ENCODE peak calls at places on chromosomes 5 and 9, in ten cellular contexts. One of them, this sample, is unnamed.

GRCh38 chr5:7392401-7393024 is 3.4 kb upstream of the ADCY2 start:
- DNase-seq in NCI-H69: peak
- DNase-seq in GM13976: no peak
- DNase-seq in naive thymus-derived CD4-positive, alpha-beta T cell: no peak
- DNase-seq in T-cell: no peak
- DNase-seq in stimulated activated CD4-positive, alpha-beta T cell treated with anti-CD3 and anti-CD28 coated beads, Interleukin-15, amount 100 ng/mL, for 1 hour: no peak
- DNase-seq in activated CD4-positive, alpha-beta T cell treated with anti-CD3 and anti-CD28 coated beads, Interleukin-2, amount 10 ng/mL, durations not matched to agents 7 days and 5 days: no peak
- DNase-seq in mesothelial cell of epicardium: no peak
- DNase-seq in NCI-H524 treated with DMSO at 0.1 percent for 48 hours: peak
- DNase-seq in CD8-positive, alpha-beta memory T cell: no peak
- DNase-seq in this sample: no peak

GRCh38 chr5:1376921-1377320 is 32.0 kb upstream of the CLPTM1L start:
- DNase-seq in stimulated activated CD4-positive, alpha-beta T cell treated with anti-CD3 and anti-CD28 coated beads, Interleukin-15, amount 100 ng/mL, for 1 hour: no peak
- DNase-seq in activated CD4-positive, alpha-beta T cell treated with anti-CD3 and anti-CD28 coated beads, Interleukin-2, amount 10 ng/mL, durations not matched to agents 7 days and 5 days: no peak
- DNase-seq in GM13976: no peak
- DNase-seq in naive thymus-derived CD4-positive, alpha-beta T cell: no peak
- DNase-seq in NCI-H524 treated with DMSO at 0.1 percent for 48 hours: no peak
- DNase-seq in mesothelial cell of epicardium: no peak
- DNase-seq in NCI-H69: no peak
- DNase-seq in T-cell: no peak
- DNase-seq in CD8-positive, alpha-beta memory T cell: no peak
- DNase-seq in this sample: no peak

GRCh38 chr5:135973323-135974018 is 18.7 kb upstream of the LECT2 start:
- DNase-seq in stimulated activated CD4-positive, alpha-beta T cell treated with anti-CD3 and anti-CD28 coated beads, Interleukin-15, amount 100 ng/mL, for 1 hour: no peak
- DNase-seq in CD8-positive, alpha-beta memory T cell: no peak
- DNase-seq in naive thymus-derived CD4-positive, alpha-beta T cell: no peak
- DNase-seq in T-cell: no peak
- DNase-seq in mesothelial cell of epicardium: no peak
- DNase-seq in NCI-H524 treated with DMSO at 0.1 percent for 48 hours: no peak
- DNase-seq in NCI-H69: no peak
- DNase-seq in activated CD4-positive, alpha-beta T cell treated with anti-CD3 and anti-CD28 coated beads, Interleukin-2, amount 10 ng/mL, durations not matched to agents 7 days and 5 days: no peak
- DNase-seq in GM13976: no peak
- DNase-seq in this sample: no peak

GRCh38 chr9:20701058-20701457 is 17.0 kb downstream of the FOCAD start:
- DNase-seq in T-cell: no peak
- DNase-seq in NCI-H524 treated with DMSO at 0.1 percent for 48 hours: peak
- DNase-seq in naive thymus-derived CD4-positive, alpha-beta T cell: no peak
- DNase-seq in activated CD4-positive, alpha-beta T cell treated with anti-CD3 and anti-CD28 coated beads, Interleukin-2, amount 10 ng/mL, durations not matched to agents 7 days and 5 days: no peak
- DNase-seq in GM13976: no peak
- DNase-seq in stimulated activated CD4-positive, alpha-beta T cell treated with anti-CD3 and anti-CD28 coated beads, Interleukin-15, amount 100 ng/mL, for 1 hour: no peak
- DNase-seq in mesothelial cell of epicardium: no peak
- DNase-seq in NCI-H69: peak
- DNase-seq in CD8-positive, alpha-beta memory T cell: no peak
- DNase-seq in this sample: no peak

GRCh38 chr5:135364416-135365262 is 34.4 kb downstream of the MACROH2A1 start:
- DNase-seq in T-cell: no peak
- DNase-seq in activated CD4-positive, alpha-beta T cell treated with anti-CD3 and anti-CD28 coated beads, Interleukin-2, amount 10 ng/mL, durations not matched to agents 7 days and 5 days: no peak
- DNase-seq in NCI-H69: peak
- DNase-seq in GM13976: no peak
- DNase-seq in CD8-positive, alpha-beta memory T cell: no peak
- DNase-seq in NCI-H524 treated with DMSO at 0.1 percent for 48 hours: no peak
- DNase-seq in stimulated activated CD4-positive, alpha-beta T cell treated with anti-CD3 and anti-CD28 coated beads, Interleukin-15, amount 100 ng/mL, for 1 hour: no peak
- DNase-seq in mesothelial cell of epicardium: no peak
- DNase-seq in naive thymus-derived CD4-positive, alpha-beta T cell: no peak
- DNase-seq in this sample: no peak

GRCh38 chr9:119184265-119184936 is 184.8 kb downstream of the BRINP1 start:
- DNase-seq in NCI-H524 treated with DMSO at 0.1 percent for 48 hours: no peak
- DNase-seq in naive thymus-derived CD4-positive, alpha-beta T cell: no peak
- DNase-seq in T-cell: no peak
- DNase-seq in mesothelial cell of epicardium: no peak
- DNase-seq in NCI-H69: no peak
- DNase-seq in CD8-positive, alpha-beta memory T cell: no peak
- DNase-seq in stimulated activated CD4-positive, alpha-beta T cell treated with anti-CD3 and anti-CD28 coated beads, Interleukin-15, amount 100 ng/mL, for 1 hour: no peak
- DNase-seq in activated CD4-positive, alpha-beta T cell treated with anti-CD3 and anti-CD28 coated beads, Interleukin-2, amount 10 ng/mL, durations not matched to agents 7 days and 5 days: no peak
- DNase-seq in GM13976: no peak
- DNase-seq in this sample: no peak

GRCh38 chr5:135154197-135154596 is 120.2 kb upstream of the PITX1 start:
- DNase-seq in activated CD4-positive, alpha-beta T cell treated with anti-CD3 and anti-CD28 coated beads, Interleukin-2, amount 10 ng/mL, durations not matched to agents 7 days and 5 days: no peak
- DNase-seq in mesothelial cell of epicardium: no peak
- DNase-seq in GM13976: no peak
- DNase-seq in NCI-H524 treated with DMSO at 0.1 percent for 48 hours: no peak
- DNase-seq in CD8-positive, alpha-beta memory T cell: no peak
- DNase-seq in NCI-H69: no peak
- DNase-seq in stimulated activated CD4-positive, alpha-beta T cell treated with anti-CD3 and anti-CD28 coated beads, Interleukin-15, amount 100 ng/mL, for 1 hour: no peak
- DNase-seq in T-cell: no peak
- DNase-seq in naive thymus-derived CD4-positive, alpha-beta T cell: no peak
- DNase-seq in this sample: no peak

GRCh38 chr5:97762483-97762882 is 579.4 kb upstream of the RIOK2 start:
- DNase-seq in naive thymus-derived CD4-positive, alpha-beta T cell: no peak
- DNase-seq in GM13976: no peak
- DNase-seq in NCI-H69: no peak
- DNase-seq in mesothelial cell of epicardium: no peak
- DNase-seq in stimulated activated CD4-positive, alpha-beta T cell treated with anti-CD3 and anti-CD28 coated beads, Interleukin-15, amount 100 ng/mL, for 1 hour: no peak
- DNase-seq in CD8-positive, alpha-beta memory T cell: no peak
- DNase-seq in NCI-H524 treated with DMSO at 0.1 percent for 48 hours: no peak
- DNase-seq in T-cell: no peak
- DNase-seq in activated CD4-positive, alpha-beta T cell treated with anti-CD3 and anti-CD28 coated beads, Interleukin-2, amount 10 ng/mL, durations not matched to agents 7 days and 5 days: no peak
- DNase-seq in this sample: no peak

GRCh38 chr9:120402741-120403542 is 177.0 kb downstream of the CDK5RAP2 start:
- DNase-seq in CD8-positive, alpha-beta memory T cell: no peak
- DNase-seq in NCI-H524 treated with DMSO at 0.1 percent for 48 hours: no peak
- DNase-seq in activated CD4-positive, alpha-beta T cell treated with anti-CD3 and anti-CD28 coated beads, Interleukin-2, amount 10 ng/mL, durations not matched to agents 7 days and 5 days: no peak
- DNase-seq in T-cell: no peak
- DNase-seq in naive thymus-derived CD4-positive, alpha-beta T cell: no peak
- DNase-seq in NCI-H69: no peak
- DNase-seq in stimulated activated CD4-positive, alpha-beta T cell treated with anti-CD3 and anti-CD28 coated beads, Interleukin-15, amount 100 ng/mL, for 1 hour: no peak
- DNase-seq in GM13976: no peak
- DNase-seq in mesothelial cell of epicardium: no peak
- DNase-seq in this sample: peak

GRCh38 chr9:26687421-26687820 is 205.2 kb downstream of the CAAP1 start:
- DNase-seq in NCI-H69: peak
- DNase-seq in activated CD4-positive, alpha-beta T cell treated with anti-CD3 and anti-CD28 coated beads, Interleukin-2, amount 10 ng/mL, durations not matched to agents 7 days and 5 days: no peak
- DNase-seq in NCI-H524 treated with DMSO at 0.1 percent for 48 hours: no peak
- DNase-seq in stimulated activated CD4-positive, alpha-beta T cell treated with anti-CD3 and anti-CD28 coated beads, Interleukin-15, amount 100 ng/mL, for 1 hour: no peak
- DNase-seq in mesothelial cell of epicardium: no peak
- DNase-seq in CD8-positive, alpha-beta memory T cell: no peak
- DNase-seq in naive thymus-derived CD4-positive, alpha-beta T cell: no peak
- DNase-seq in GM13976: no peak
- DNase-seq in T-cell: no peak
- DNase-seq in this sample: no peak

GRCh38 chr5:42991477-42992034 is 48.6 kb downstream of the ANXA2R start:
- DNase-seq in GM13976: peak
- DNase-seq in activated CD4-positive, alpha-beta T cell treated with anti-CD3 and anti-CD28 coated beads, Interleukin-2, amount 10 ng/mL, durations not matched to agents 7 days and 5 days: no peak
- DNase-seq in NCI-H69: no peak
- DNase-seq in stimulated activated CD4-positive, alpha-beta T cell treated with anti-CD3 and anti-CD28 coated beads, Interleukin-15, amount 100 ng/mL, for 1 hour: no peak
- DNase-seq in naive thymus-derived CD4-positive, alpha-beta T cell: peak
- DNase-seq in T-cell: no peak
- DNase-seq in mesothelial cell of epicardium: no peak
- DNase-seq in NCI-H524 treated with DMSO at 0.1 percent for 48 hours: no peak
- DNase-seq in CD8-positive, alpha-beta memory T cell: peak
- DNase-seq in this sample: no peak

GRCh38 chr9:129414377-129415021 is 206.4 kb downstream of the C9orf50 start:
- DNase-seq in CD8-positive, alpha-beta memory T cell: peak
- DNase-seq in NCI-H69: peak
- DNase-seq in naive thymus-derived CD4-positive, alpha-beta T cell: no peak
- DNase-seq in mesothelial cell of epicardium: no peak
- DNase-seq in T-cell: peak
- DNase-seq in NCI-H524 treated with DMSO at 0.1 percent for 48 hours: no peak
- DNase-seq in activated CD4-positive, alpha-beta T cell treated with anti-CD3 and anti-CD28 coated beads, Interleukin-2, amount 10 ng/mL, durations not matched to agents 7 days and 5 days: peak
- DNase-seq in stimulated activated CD4-positive, alpha-beta T cell treated with anti-CD3 and anti-CD28 coated beads, Interleukin-15, amount 100 ng/mL, for 1 hour: no peak
- DNase-seq in GM13976: no peak
- DNase-seq in this sample: peak

GRCh38 chr5:158910782-158911692 is 188.7 kb downstream of the EBF1 start:
- DNase-seq in activated CD4-positive, alpha-beta T cell treated with anti-CD3 and anti-CD28 coated beads, Interleukin-2, amount 10 ng/mL, durations not matched to agents 7 days and 5 days: no peak
- DNase-seq in stimulated activated CD4-positive, alpha-beta T cell treated with anti-CD3 and anti-CD28 coated beads, Interleukin-15, amount 100 ng/mL, for 1 hour: no peak
- DNase-seq in mesothelial cell of epicardium: no peak
- DNase-seq in naive thymus-derived CD4-positive, alpha-beta T cell: no peak
- DNase-seq in GM13976: no peak
- DNase-seq in T-cell: no peak
- DNase-seq in NCI-H69: no peak
- DNase-seq in CD8-positive, alpha-beta memory T cell: no peak
- DNase-seq in NCI-H524 treated with DMSO at 0.1 percent for 48 hours: no peak
- DNase-seq in this sample: no peak

GRCh38 chr5:125129151-125129806 is 382.8 kb upstream of the ZNF608 start:
- DNase-seq in mesothelial cell of epicardium: no peak
- DNase-seq in naive thymus-derived CD4-positive, alpha-beta T cell: no peak
- DNase-seq in NCI-H69: no peak
- DNase-seq in NCI-H524 treated with DMSO at 0.1 percent for 48 hours: no peak
- DNase-seq in GM13976: no peak
- DNase-seq in stimulated activated CD4-positive, alpha-beta T cell treated with anti-CD3 and anti-CD28 coated beads, Interleukin-15, amount 100 ng/mL, for 1 hour: no peak
- DNase-seq in T-cell: no peak
- DNase-seq in CD8-positive, alpha-beta memory T cell: no peak
- DNase-seq in activated CD4-positive, alpha-beta T cell treated with anti-CD3 and anti-CD28 coated beads, Interleukin-2, amount 10 ng/mL, durations not matched to agents 7 days and 5 days: no peak
- DNase-seq in this sample: peak

This sample was measured in RCC 7860.